ENCODE peak calls at places on chromosomes 1 and 21, in four cellular contexts. I is GM03348, W is iPS-NIHi11, E is nephron progenitor cell. G is an unnamed sample.

GRCh38 chr1:32801096-32801713 is 16.0 kb downstream of the YARS1 start:
- DNase-seq in I (no peak), W (no peak), E (no peak), G (no peak)

GRCh38 chr1:89484097-89485038 is 40.3 kb upstream of the LRRC8B start:
- DNase-seq in I (no peak), W (no peak), E (no peak), G (no peak)

GRCh38 chr1:26012862-26013261 is 8.7 kb upstream of the EXTL1 start:
- DNase-seq in I (no peak), W (no peak), E (no peak), G (no peak)

GRCh38 chr1:43835141-43836021 is 98.2 kb upstream of the ARTN start:
- DNase-seq in I (peak), W (peak), E (no peak), G (peak)

GRCh38 chr1:241507189-241507820 is 12.2 kb downstream of the FH start:
- DNase-seq in I (peak), W (no peak), E (no peak), G (no peak)

GRCh38 chr1:61808968-61809367 is 66.7 kb downstream of the PATJ start:
- DNase-seq in I (peak), W (no peak), E (no peak), G (no peak)

GRCh38 chr21:45109831-45110492 is 35.6 kb downstream of the ADARB1 start:
- DNase-seq in I (no peak), W (no peak), E (no peak), G (no peak)

GRCh38 chr1:20079661-20080305 is 9.8 kb downstream of the PLA2G5 start:
- DNase-seq in I (no peak), W (no peak), E (no peak), G (no peak)

G was measured in HCT116.